ENCODE peak calls at places on chromosome 20, in seven cellular contexts. A is activated T-helper 1 cell treated with anti-CD3 and anti-CD28 coated beads, Interleukin-2, amount 50 U/mL, for 16 hours; N is endothelial cell of umbilical vein; V is left ventricle myocardium superior; L is skeletal muscle cell; M is cardiac muscle cell; D is activated naive CD4-positive, alpha-beta T cell treated with Interleukin-2 at 50 U/mL for 16 hours. P is an unnamed sample.
A peak's percentile ranks its signal among the peaks of the same experiment; 100 is the strongest.

GRCh38 chr20:56442381-56443365 is 25.8 kb upstream of the RTF2 start:
- DNase-seq in V (no peak), N (no peak), A (no peak), L (no peak), D (no peak), M (peak; percentile 28), P (no peak)

GRCh38 chr20:16806061-16806460 is 57.9 kb downstream of the OTOR start:
- DNase-seq in L (no peak), N (no peak), M (no peak), A (no peak), D (no peak), V (no peak), P (no peak)

GRCh38 chr20:43722153-43722505 is 4.7 kb downstream of the GTSF1L start:
- DNase-seq in A (no peak), L (no peak), M (no peak), V (no peak), N (no peak), D (peak; percentile 45), P (no peak)

GRCh38 chr20:20271277-20271676 is 96.6 kb upstream of the INSM1 start:
- DNase-seq in A (no peak), M (no peak), L (no peak), N (no peak), D (no peak), V (no peak), P (no peak)

GRCh38 chr20:17832236-17832635 is 132.5 kb downstream of the BANF2 start:
- DNase-seq in V (no peak), D (no peak), A (no peak), N (no peak), L (no peak), M (no peak), P (no peak)

GRCh38 chr20:19328676-19329075 is 116.2 kb downstream of the SLC24A3 start:
- DNase-seq in A (no peak), M (no peak), D (no peak), L (no peak), N (no peak), V (no peak), P (no peak)

GRCh38 chr20:39259010-39259803 is 297.1 kb downstream of the DHX35 start:
- DNase-seq in A (no peak), L (no peak), N (no peak), M (peak; percentile 0), D (no peak), V (no peak), P (peak; percentile 23)

GRCh38 chr20:32034581-32035397 is 17.3 kb upstream of the HCK start:
- DNase-seq in L (no peak), V (peak; percentile 38), A (no peak), D (no peak), N (no peak), M (no peak), P (no peak)

GRCh38 chr20:63103402-63104311 is 96.9 kb upstream of the BHLHE23 start:
- DNase-seq in D (peak; percentile 6), A (no peak), N (no peak), M (peak; percentile 21), V (no peak), L (no peak), P (peak; percentile 34)

GRCh38 chr20:59020938-59021551 is 1.8 kb downstream of the TUBB1 start:
- DNase-seq in L (peak; percentile 10), D (no peak), V (no peak), N (no peak), M (peak; percentile 52), A (no peak), P (no peak)

GRCh38 chr20:33697129-33697528 is 10.9 kb upstream of the E2F1 start:
- DNase-seq in D (no peak), V (peak; percentile 72), N (no peak), A (no peak), L (no peak), M (peak; percentile 73), P (no peak)

GRCh38 chr20:32902456-32903420 is 44.0 kb downstream of the EFCAB8 start:
- DNase-seq in N (peak; percentile 32), M (peak; percentile 63), V (peak; percentile 61), L (no peak), A (peak; percentile 38), D (peak; percentile 69), P (peak; percentile 69)

GRCh38 chr20:23257848-23258746 is 92.5 kb upstream of the NXT1 start:
- DNase-seq in A (no peak), L (peak; percentile 87), D (no peak), V (no peak), M (peak; percentile 95), N (peak; percentile 97), P (no peak)

GRCh38 chr20:62812907-62813200 is 4.0 kb upstream of the COL9A3 start:
- DNase-seq in D (no peak), N (no peak), V (no peak), L (no peak), A (no peak), M (no peak), P (no peak)

GRCh38 chr20:61192254-61192950 is 59.7 kb upstream of the CDH4 start:
- DNase-seq in M (peak; percentile 12), V (no peak), N (no peak), D (no peak), A (no peak), L (no peak), P (no peak)

GRCh38 chr20:37913563-37914366 is 10.8 kb downstream of the VSTM2L start:
- DNase-seq in N (no peak), A (no peak), L (no peak), V (no peak), M (no peak), D (no peak), P (peak; percentile 53)

GRCh38 chr20:63536241-63536977 is 767 bp downstream of the PTK6 start:
- DNase-seq in L (peak; percentile 37), V (no peak), A (no peak), M (peak; percentile 40), N (no peak), D (no peak), P (peak; percentile 98)

GRCh38 chr20:24850206-24850605 is 98.9 kb upstream of the CST7 start:
- DNase-seq in D (no peak), A (no peak), N (no peak), M (no peak), L (no peak), V (no peak), P (no peak)

GRCh38 chr20:34529742-34530141 is 13.5 kb downstream of the DYNLRB1 start:
- DNase-seq in V (no peak), D (no peak), N (no peak), M (no peak), A (no peak), L (no peak), P (no peak)

GRCh38 chr20:4813076-4813838 is 91.5 kb downstream of the PRND start:
- DNase-seq in L (no peak), A (no peak), M (peak; percentile 32), D (peak; percentile 30), V (peak; percentile 45), N (peak; percentile 40), P (no peak)

GRCh38 chr20:3074812-3075211 is 3.4 kb downstream of the OXT start:
- DNase-seq in N (no peak), D (no peak), L (no peak), M (no peak), V (no peak), A (no peak), P (no peak)

GRCh38 chr20:50759678-50760077 is 28.3 kb downstream of the PARD6B start:
- DNase-seq in V (no peak), A (no peak), M (no peak), N (no peak), L (no peak), D (no peak), P (no peak)

GRCh38 chr20:50916257-50916656 is 15.0 kb downstream of the ADNP start:
- DNase-seq in N (peak; percentile 51), M (peak; percentile 57), A (no peak), L (no peak), D (no peak), V (no peak), P (no peak)

GRCh38 chr20:50930139-50931047 is 844 bp downstream of the ADNP start:
- DNase-seq in A (no peak), V (peak; percentile 63), D (no peak), N (no peak), L (no peak), M (no peak), P (peak; percentile 39)

GRCh38 chr20:19735446-19735845 is 22.6 kb upstream of the RIN2 start:
- DNase-seq in M (peak; percentile 88), D (no peak), L (peak; percentile 80), A (no peak), V (peak; percentile 75), N (peak; percentile 94), P (peak; percentile 90)

GRCh38 chr20:59322813-59323469 is 22.5 kb downstream of the EDN3 start:
- DNase-seq in A (no peak), L (no peak), D (no peak), V (no peak), M (no peak), N (no peak), P (no peak)

GRCh38 chr20:20134941-20135572 is 82.7 kb downstream of the CFAP61 start:
- DNase-seq in V (no peak), A (no peak), D (no peak), L (no peak), M (no peak), N (peak; percentile 36), P (no peak)

GRCh38 chr20:25223179-25223661 is 24.7 kb upstream of the PYGB start:
- DNase-seq in V (no peak), L (peak; percentile 88), N (peak; percentile 61), M (peak; percentile 86), A (no peak), D (peak; percentile 56), P (peak; percentile 80)